ENCODE peak calls at places on chromosomes 3 and 15, in ten cellular contexts. U is aorta; E is stimulated activated CD8-positive, alpha-beta memory T cell treated with anti-CD3 and anti-CD28 coated beads, Interleukin-15, amount 100 ng/mL, for 24 hours; B is NCI-H187; M is LoVo; F is ureter; Z is T-helper 2 cell; Q is effector CD4-positive, alpha-beta T cell; H is ELF-1; D is activated CD4-positive, alpha-beta T cell treated with anti-CD3 and anti-CD28 coated beads for 4 hours. V is an unnamed sample.

GRCh38 chr15:60933914-60934885 is 294.9 kb downstream of the RORA start:
- DNase-seq in D (no peak), B (peak), F (no peak), U (no peak), E (no peak), Z (no peak), H (peak), Q (no peak), M (peak), V (no peak)

GRCh38 chr3:173932624-173933023 is 535.1 kb downstream of the NLGN1 start:
- DNase-seq in U (no peak), H (no peak), M (no peak), Z (no peak), E (no peak), D (no peak), Q (no peak), B (no peak), F (no peak), V (no peak)

GRCh38 chr3:38805765-38806386 is 10.1 kb downstream of the SCN10A start:
- DNase-seq in D (no peak), U (no peak), B (no peak), Q (no peak), Z (no peak), E (no peak), F (peak), M (peak), H (peak), V (no peak)

GRCh38 chr15:57462391-57462790 is 86.1 kb downstream of the CGNL1 start:
- DNase-seq in Q (no peak), M (no peak), U (no peak), D (no peak), Z (no peak), H (no peak), B (no peak), E (no peak), F (no peak), V (no peak)

GRCh38 chr15:78105541-78106241 is 13.3 kb downstream of the SH2D7 start:
- DNase-seq in H (no peak), U (peak), M (no peak), F (no peak), Q (no peak), B (no peak), E (no peak), Z (no peak), D (no peak), V (no peak)

GRCh38 chr3:190566043-190566933 is 52.4 kb downstream of the IL1RAP start:
- DNase-seq in Z (no peak), M (peak), F (peak), U (peak), Q (no peak), H (peak), D (peak), B (no peak), E (no peak), V (no peak)

GRCh38 chr15:101536166-101536874 is 46.8 kb upstream of the PCSK6 start:
- DNase-seq in M (no peak), F (peak), H (no peak), Q (no peak), U (no peak), B (no peak), Z (no peak), D (no peak), E (no peak), V (no peak)

GRCh38 chr3:62128028-62128427 is 245.3 kb downstream of the FEZF2 start:
- DNase-seq in D (no peak), Z (no peak), U (no peak), H (no peak), Q (no peak), E (no peak), M (no peak), B (no peak), F (no peak), V (no peak)

GRCh38 chr3:99269606-99270355 is 368.3 kb upstream of the DCBLD2 start:
- DNase-seq in H (no peak), E (no peak), M (no peak), B (no peak), U (no peak), Z (no peak), F (no peak), Q (no peak), D (no peak), V (no peak)

GRCh38 chr3:123552095-123552714 is 32.6 kb downstream of the HACD2 start:
- DNase-seq in E (no peak), F (no peak), Q (no peak), M (no peak), D (no peak), B (no peak), Z (no peak), U (no peak), H (no peak), V (no peak)

GRCh38 chr3:19573644-19574043 is 360.4 kb downstream of the EFHB start:
- DNase-seq in D (no peak), U (no peak), F (no peak), E (no peak), Z (no peak), B (no peak), Q (no peak), M (no peak), H (no peak), V (no peak)

GRCh38 chr3:150292891-150293290 is 115.2 kb upstream of the TSC22D2 start:
- DNase-seq in Q (no peak), F (no peak), D (no peak), H (no peak), E (no peak), B (no peak), Z (no peak), U (no peak), M (no peak), V (no peak)

GRCh38 chr3:171172070-171172469 is 145.6 kb upstream of the SLC2A2 start:
- DNase-seq in E (no peak), M (no peak), F (no peak), Q (no peak), B (no peak), H (no peak), D (peak), Z (no peak), U (no peak), V (no peak)